ENCODE peak calls at places on chromosomes 6 and 20, in nine cellular contexts. S, F, E, I, L, W, O, B and A are unnamed samples.
A peak's percentile ranks its signal among the peaks of the same experiment; 100 is the strongest.

GRCh38 chr6:35757461-35758123 is 18.8 kb upstream of the CLPSL2 start:
- DNase-seq in L (peak; percentile 57), F (peak; percentile 37), S (no peak), E (no peak), B (no peak), O (no peak), W (peak; percentile 75), I (peak; percentile 65), A (no peak)

GRCh38 chr6:28810655-28811053 is 113.1 kb downstream of the TRIM27 start:
- DNase-seq in B (no peak), S (no peak), L (no peak), O (no peak), I (no peak), E (no peak), F (no peak), W (no peak), A (no peak)

GRCh38 chr6:41836022-41836659 is 48.6 kb downstream of the TOMM6 start:
- DNase-seq in O (no peak), W (peak; percentile 75), E (no peak), L (no peak), B (no peak), F (peak; percentile 50), S (no peak), I (peak; percentile 14), A (no peak)

GRCh38 chr20:19920388-19921138 is 96.6 kb upstream of the NAA20 start:
- DNase-seq in I (no peak), B (no peak), L (no peak), E (no peak), S (no peak), F (no peak), O (no peak), W (no peak), A (no peak)

GRCh38 chr6:99790679-99791078 is 184.0 kb downstream of the PRDM13 start:
- DNase-seq in B (no peak), W (no peak), O (peak; percentile 8), E (no peak), F (no peak), S (no peak), I (no peak), L (no peak), A (no peak)

GRCh38 chr6:38162493-38163185 is 343.1 kb downstream of the ZFAND3 start:
- DNase-seq in O (no peak), B (no peak), F (no peak), S (no peak), E (no peak), I (no peak), L (no peak), W (no peak), A (no peak)

GRCh38 chr6:7939186-7939863 is 28.7 kb upstream of the TXNDC5 start:
- DNase-seq in I (peak; percentile 16), W (peak; percentile 18), B (no peak), O (no peak), F (peak; percentile 27), L (no peak), S (no peak), E (no peak), A (no peak)

GRCh38 chr6:7528565-7528964 is 12.9 kb upstream of the DSP start:
- DNase-seq in S (no peak), F (peak; percentile 50), E (no peak), W (peak; percentile 74), L (no peak), B (no peak), I (peak; percentile 25), O (no peak), A (no peak)

GRCh38 chr6:138502546-138502945 is 3.3 kb upstream of the NHSL1 start:
- DNase-seq in L (no peak), F (no peak), E (no peak), O (no peak), W (no peak), B (no peak), S (no peak), I (no peak), A (no peak)

GRCh38 chr20:61719691-61720347 is 345.9 kb downstream of the TAF4 start:
- DNase-seq in W (no peak), S (no peak), L (no peak), I (no peak), B (peak; percentile 37), E (no peak), O (no peak), F (no peak), A (no peak)

GRCh38 chr6:39309942-39310531 is 4.2 kb downstream of the KCNK17 start:
- DNase-seq in L (peak; percentile 64), F (peak; percentile 50), W (peak; percentile 64), I (peak; percentile 73), E (peak; percentile 35), O (peak; percentile 60), S (peak; percentile 89), B (peak; percentile 29), A (peak; percentile 78)

GRCh38 chr6:49539102-49539501 is 11.4 kb upstream of the C6orf141 start:
- DNase-seq in S (no peak), I (no peak), W (no peak), B (no peak), O (no peak), E (no peak), F (no peak), L (no peak), A (no peak)

GRCh38 chr6:31865205-31866118 is 2.8 kb upstream of the NEU1 start:
- DNase-seq in I (no peak), W (no peak), E (no peak), S (no peak), F (peak; percentile 14), O (no peak), L (no peak), B (no peak), A (no peak)

GRCh38 chr6:140062042-140063041 is 687.9 kb upstream of the CITED2 start:
- DNase-seq in B (no peak), W (peak; percentile 99), F (peak; percentile 96), S (peak; percentile 68), L (peak; percentile 28), O (no peak), E (no peak), I (peak; percentile 97), A (peak; percentile 68)

GRCh38 chr6:166477647-166478365 is 95.1 kb upstream of the MPC1 start:
- DNase-seq in O (no peak), S (peak; percentile 74), L (no peak), I (no peak), E (no peak), F (no peak), B (no peak), W (no peak), A (no peak)

GRCh38 chr6:7819641-7820040 is 90.9 kb downstream of the TXNDC5 start:
- DNase-seq in O (no peak), S (no peak), B (no peak), W (peak; percentile 35), L (no peak), E (no peak), F (peak; percentile 16), I (peak; percentile 38), A (no peak)

GRCh38 chr20:57262244-57263126 is 4.0 kb downstream of the BMP7 start:
- DNase-seq in S (no peak), F (no peak), E (no peak), W (no peak), B (no peak), L (no peak), I (no peak), O (no peak), A (no peak)

GRCh38 chr20:10877345-10877744 is 203.5 kb upstream of the JAG1 start:
- DNase-seq in L (no peak), S (peak; percentile 74), O (no peak), F (no peak), E (no peak), I (peak; percentile 79), W (no peak), B (no peak), A (peak; percentile 86)

GRCh38 chr6:44489912-44490604 is 102.6 kb downstream of the CDC5L start:
- DNase-seq in S (no peak), I (peak; percentile 96), B (no peak), E (no peak), F (peak; percentile 98), O (no peak), W (peak; percentile 98), L (peak; percentile 64), A (no peak)

GRCh38 chr6:17635568-17635967 is 35.5 kb downstream of the FAM8A1 start:
- DNase-seq in S (no peak), F (no peak), B (no peak), W (peak; percentile 23), E (no peak), L (no peak), O (no peak), I (no peak), A (no peak)

GRCh38 chr20:20710847-20711315 is 1.6 kb downstream of the RALGAPA2 start:
- DNase-seq in B (no peak), F (no peak), I (no peak), W (no peak), L (no peak), O (no peak), S (no peak), E (no peak), A (no peak)

GRCh38 chr6:4848382-4849068 is 72.3 kb downstream of the CDYL start:
- DNase-seq in B (no peak), W (no peak), E (no peak), L (peak; percentile 16), O (no peak), I (no peak), F (peak; percentile 17), S (no peak), A (no peak)

GRCh38 chr20:37348643-37349516 is 2.9 kb downstream of the SRC start:
- DNase-seq in B (no peak), W (no peak), S (no peak), F (no peak), I (no peak), E (no peak), L (no peak), O (no peak), A (peak; percentile 53)

GRCh38 chr20:53918010-53918311 is 152.4 kb downstream of the BCAS1 start:
- DNase-seq in I (no peak), B (no peak), E (no peak), L (no peak), S (no peak), O (no peak), F (no peak), W (no peak), A (no peak)

GRCh38 chr6:14671261-14671681 is 553.7 kb downstream of the CD83 start:
- DNase-seq in W (peak; percentile 70), E (no peak), B (no peak), F (peak; percentile 76), S (no peak), O (no peak), L (no peak), I (peak; percentile 91), A (no peak)

GRCh38 chr6:167824591-167825041 is 2.1 kb upstream of the AFDN start:
- DNase-seq in S (no peak), F (peak; percentile 44), W (no peak), E (no peak), I (no peak), L (no peak), B (no peak), O (no peak), A (no peak)

GRCh38 chr6:5246870-5247161 is 13.9 kb downstream of the LYRM4 start:
- DNase-seq in E (no peak), L (no peak), B (no peak), W (peak; percentile 18), S (no peak), F (no peak), I (no peak), O (no peak), A (no peak)

GRCh38 chr20:34970193-34971037 is 14.7 kb downstream of the MYH7B start:
- DNase-seq in F (no peak), W (no peak), E (no peak), S (peak; percentile 33), O (no peak), L (no peak), B (no peak), I (no peak), A (no peak)

GRCh38 chr6:108210557-108210956 is 44.7 kb downstream of the NR2E1 start:
- DNase-seq in I (no peak), L (no peak), S (no peak), E (no peak), W (no peak), O (no peak), B (no peak), F (no peak), A (no peak)

GRCh38 chr6:148653138-148653776 is 93.6 kb upstream of the UST start:
- DNase-seq in O (no peak), E (no peak), B (no peak), S (no peak), L (no peak), I (no peak), F (peak; percentile 31), W (no peak), A (no peak)

GRCh38 chr6:24495516-24495847 is 713 bp downstream of the ALDH5A1 start:
- DNase-seq in O (peak; percentile 18), L (peak; percentile 52), W (peak; percentile 50), S (peak; percentile 83), I (peak; percentile 55), E (no peak), B (peak; percentile 20), F (peak; percentile 29), A (peak; percentile 75)